ENCODE peak calls at places on chromosomes 11 and 22, in nine cellular contexts. U is NCI-H1092; E is activated CD8-positive, alpha-beta memory T cell treated with anti-CD3 and anti-CD28 coated beads, Interleukin-2, amount 10 ng/mL, durations not matched to agents 7 days and 5 days; M is mucosa of descending colon; T is T-cell; S is stimulated activated CD4-positive, alpha-beta T cell treated with anti-CD3 and anti-CD28 coated beads, Interleukin-15, amount 100 ng/mL, for 48 hours; H is HTR-8/SVneo; Y is left colon; B is activated CD4-positive, alpha-beta T cell treated with anti-CD3 and anti-CD28 coated beads for 48 hours. G is an unnamed sample.

GRCh38 chr11:118129475-118130196 is 23.0 kb downstream of the SCN4B start:
- DNase-seq in Y (no peak), H (no peak), E (no peak), S (no peak), U (no peak), T (no peak), B (no peak), M (no peak), G (no peak)

GRCh38 chr11:103228807-103229206 is 119.6 kb downstream of the DYNC2H1 start:
- DNase-seq in Y (no peak), B (no peak), H (no peak), S (no peak), U (no peak), M (no peak), E (no peak), T (no peak), G (peak)

GRCh38 chr11:67698247-67698646 is 23.8 kb upstream of the ALDH3B2 start:
- DNase-seq in M (no peak), U (no peak), S (peak), B (peak), T (no peak), H (no peak), E (peak), Y (no peak), G (peak)

GRCh38 chr11:61297741-61298140 is 2.6 kb upstream of the VWCE start:
- DNase-seq in T (no peak), U (no peak), S (no peak), B (no peak), E (no peak), Y (no peak), H (peak), M (no peak), G (no peak)

GRCh38 chr11:65013692-65014145 is 241 bp upstream of the ARL2 start:
- DNase-seq in Y (peak), E (peak), B (peak), U (peak), S (peak), M (peak), T (peak), H (peak), G (peak)

GRCh38 chr11:102155676-102156075 is 45.4 kb downstream of the YAP1 start:
- DNase-seq in T (no peak), S (no peak), M (no peak), B (no peak), H (no peak), Y (no peak), E (no peak), U (no peak), G (no peak)

GRCh38 chr22:45678961-45679912 is 7.6 kb downstream of the ATXN10 start:
- DNase-seq in Y (no peak), S (no peak), U (no peak), H (no peak), T (no peak), M (no peak), B (no peak), E (no peak), G (no peak)

GRCh38 chr22:37472418-37473006 is 13.7 kb downstream of the MFNG start:
- DNase-seq in M (no peak), S (no peak), Y (peak), T (peak), U (no peak), E (peak), H (peak), B (peak), G (peak)

GRCh38 chr11:38169286-38169685 is 1571.2 kb upstream of the RAG2 start:
- DNase-seq in U (no peak), S (no peak), E (no peak), Y (no peak), M (no peak), B (no peak), H (peak), T (no peak), G (no peak)

GRCh38 chr22:35568751-35569725 is 28.4 kb downstream of the RASD2 start:
- DNase-seq in Y (no peak), B (no peak), M (no peak), H (peak), U (no peak), E (no peak), S (no peak), T (no peak), G (peak)

GRCh38 chr11:6245536-6245935 is 6.6 kb downstream of the CNGA4 start:
- DNase-seq in U (no peak), S (no peak), B (no peak), H (no peak), M (no peak), T (no peak), Y (no peak), E (no peak), G (no peak)

GRCh38 chr11:66068154-66068821 is 1.8 kb upstream of the PACS1 start:
- DNase-seq in U (peak), B (peak), T (peak), Y (peak), H (peak), S (peak), M (peak), E (peak), G (peak)

GRCh38 chr11:2995893-2996554 is 3.9 kb upstream of the NAP1L4 start:
- DNase-seq in S (no peak), T (no peak), Y (no peak), U (no peak), M (no peak), B (no peak), E (no peak), H (no peak), G (no peak)

GRCh38 chr11:86116996-86117705 is 48.3 kb upstream of the PICALM start:
- DNase-seq in E (no peak), B (no peak), Y (no peak), S (no peak), U (no peak), M (no peak), H (no peak), T (no peak), G (no peak)

GRCh38 chr11:34234086-34234740 is 123.6 kb downstream of the ABTB2 start:
- DNase-seq in S (peak), E (peak), U (no peak), T (peak), M (peak), Y (peak), B (peak), H (peak), G (no peak)

GRCh38 chr11:109371444-109372176 is 50.4 kb upstream of the C11orf87 start:
- DNase-seq in M (no peak), E (no peak), Y (no peak), S (no peak), U (no peak), B (no peak), T (no peak), H (no peak), G (no peak)

GRCh38 chr11:117583063-117583801 is 213.8 kb downstream of the DSCAML1 start:
- DNase-seq in T (no peak), E (no peak), U (no peak), Y (no peak), B (no peak), S (no peak), M (no peak), H (no peak), G (peak)

GRCh38 chr11:134759855-134760254 is 347.8 kb upstream of the B3GAT1 start:
- DNase-seq in B (no peak), M (no peak), H (no peak), T (no peak), Y (no peak), E (no peak), U (no peak), S (no peak), G (no peak)

GRCh38 chr11:13114566-13115465 is 105.7 kb downstream of the RASSF10 start:
- DNase-seq in Y (peak), T (no peak), U (peak), B (no peak), H (peak), M (no peak), S (no peak), E (no peak), G (peak)

GRCh38 chr11:46273511-46274205 is 3.8 kb upstream of the CREB3L1 start:
- DNase-seq in U (no peak), T (no peak), Y (peak), M (peak), E (no peak), S (no peak), H (no peak), B (no peak), G (no peak)

GRCh38 chr11:8477680-8478079 is 116.3 kb downstream of the STK33 start:
- DNase-seq in Y (no peak), U (no peak), B (no peak), S (no peak), T (no peak), H (no peak), M (no peak), E (no peak), G (no peak)

GRCh38 chr11:112962854-112963367 is 1.7 kb downstream of the NCAM1 start:
- DNase-seq in Y (peak), S (no peak), T (no peak), U (peak), E (no peak), H (no peak), M (peak), B (peak), G (peak)

GRCh38 chr11:128518493-128519207 is 68.7 kb downstream of the ETS1 start:
- DNase-seq in U (no peak), T (no peak), M (no peak), S (no peak), H (no peak), B (no peak), E (no peak), Y (no peak), G (peak)

GRCh38 chr11:2587976-2588748 is 111.6 kb downstream of the KCNQ1OT1 start:
- DNase-seq in B (no peak), U (no peak), H (no peak), S (no peak), T (peak), E (peak), M (peak), Y (peak), G (no peak)

GRCh38 chr11:120601566-120601965 is 90.0 kb downstream of the GRIK4 start:
- DNase-seq in S (no peak), T (no peak), H (no peak), Y (no peak), E (no peak), M (no peak), U (no peak), B (no peak), G (no peak)

GRCh38 chr22:23832226-23833016 is 6.4 kb downstream of the DERL3 start:
- DNase-seq in Y (no peak), U (no peak), H (no peak), E (no peak), B (no peak), T (no peak), M (peak), S (no peak), G (no peak)

GRCh38 chr11:66727282-66727882 is 1.6 kb downstream of the SPTBN2 start:
- DNase-seq in B (peak), S (no peak), H (peak), T (peak), M (no peak), U (peak), Y (peak), E (peak), G (peak)

GRCh38 chr11:77026743-77027142 is 7.5 kb upstream of the B3GNT6 start:
- DNase-seq in H (no peak), Y (no peak), S (no peak), B (no peak), U (no peak), T (no peak), E (no peak), M (no peak), G (no peak)

GRCh38 chr11:112731538-112731937 is 229.7 kb upstream of the NCAM1 start:
- DNase-seq in U (no peak), E (no peak), B (no peak), M (no peak), H (no peak), S (no peak), Y (no peak), T (no peak), G (no peak)

GRCh38 chr11:61625525-61625924 is 44.6 kb upstream of the SYT7 start:
- DNase-seq in E (no peak), S (no peak), B (no peak), M (no peak), U (no peak), H (no peak), Y (no peak), T (no peak), G (no peak)

GRCh38 chr11:111582881-111583280 is 19.4 kb upstream of the SIK2 start:
- DNase-seq in M (no peak), U (no peak), T (no peak), B (no peak), S (no peak), H (no peak), E (no peak), Y (no peak), G (no peak)

GRCh38 chr22:37520754-37521153 is 1.5 kb upstream of the CARD10 start:
- DNase-seq in Y (no peak), H (no peak), T (no peak), E (no peak), M (peak), B (no peak), U (no peak), S (no peak), G (no peak)

GRCh38 chr22:22810018-22810427 is 77.6 kb upstream of the IGLL5 start:
- DNase-seq in Y (peak), U (no peak), B (peak), H (no peak), S (peak), E (peak), T (no peak), M (no peak), G (peak)

GRCh38 chr11:33934450-33934849 is 42.6 kb upstream of the LMO2 start:
- DNase-seq in H (no peak), Y (no peak), U (no peak), E (no peak), B (no peak), T (no peak), S (no peak), M (no peak), G (no peak)

GRCh38 chr11:12410006-12410728 is 32.8 kb downstream of the PARVA start:
- DNase-seq in M (no peak), H (peak), Y (no peak), T (no peak), S (no peak), U (peak), E (no peak), B (no peak), G (peak)

GRCh38 chr11:11731311-11732083 is 109.7 kb upstream of the GALNT18 start:
- DNase-seq in M (no peak), H (peak), S (no peak), T (no peak), U (peak), E (no peak), Y (peak), B (no peak), G (no peak)

GRCh38 chr11:1639102-1639620 is 9.6 kb downstream of the KRTAP5-5 start:
- DNase-seq in B (no peak), Y (peak), H (no peak), E (no peak), S (no peak), M (peak), T (no peak), U (peak), G (no peak)

G was measured in WERI-Rb-1.